ENCODE peak calls at places on chromosomes 1 and 21, in ten cellular contexts. C, S, V, Y, X, P, I, R, U and Z are unnamed samples.

GRCh38 chr1:206575165-206575893 is 36.9 kb downstream of the EIF2D start:
- DNase-seq in C (no peak), S (no peak), V (no peak), Y (peak), X (no peak), P (no peak), I (peak), R (peak), U (no peak), Z (no peak)

GRCh38 chr1:245129811-245130210 is 25.0 kb upstream of the KIF26B start:
- DNase-seq in C (no peak), S (no peak), V (no peak), Y (no peak), X (no peak), P (no peak), I (peak), R (peak), U (no peak), Z (no peak)

GRCh38 chr1:221714227-221715116 is 27.4 kb downstream of the DUSP10 start:
- DNase-seq in C (no peak), S (no peak), V (no peak), Y (no peak), X (no peak), P (no peak), I (no peak), R (no peak), U (no peak), Z (no peak)

GRCh38 chr1:224433041-224433670 is 1.4 kb downstream of the WDR26 start:
- DNase-seq in C (no peak), S (no peak), V (peak), Y (peak), X (peak), P (no peak), I (no peak), R (peak), U (no peak), Z (no peak)

GRCh38 chr1:167935252-167936067 is 1.0 kb upstream of the DCAF6 start:
- DNase-seq in C (no peak), S (no peak), V (peak), Y (peak), X (peak), P (no peak), I (peak), R (peak), U (no peak), Z (no peak)

GRCh38 chr1:47854552-47855144 is 142.5 kb downstream of the TRABD2B start:
- DNase-seq in C (no peak), S (no peak), V (no peak), Y (no peak), X (no peak), P (no peak), I (no peak), R (no peak), U (no peak), Z (no peak)

GRCh38 chr1:1073743-1074587 is at the start of gene RNF223:
- DNase-seq in C (no peak), S (no peak), V (no peak), Y (no peak), X (peak), P (peak), I (no peak), R (no peak), U (no peak), Z (no peak)

GRCh38 chr1:151540982-151541377 is 871 bp downstream of the TUFT1 start:
- DNase-seq in C (no peak), S (peak), V (no peak), Y (peak), X (no peak), P (no peak), I (no peak), R (no peak), U (no peak), Z (no peak)

GRCh38 chr1:96234299-96234698 is 487.3 kb upstream of the PTBP2 start:
- DNase-seq in C (no peak), S (no peak), V (no peak), Y (no peak), X (no peak), P (no peak), I (no peak), R (peak), U (no peak), Z (no peak)

GRCh38 chr1:99705385-99705784 is 59.5 kb downstream of the PALMD start:
- DNase-seq in C (no peak), S (no peak), V (no peak), Y (no peak), X (no peak), P (no peak), I (no peak), R (no peak), U (no peak), Z (no peak)

DNA sequence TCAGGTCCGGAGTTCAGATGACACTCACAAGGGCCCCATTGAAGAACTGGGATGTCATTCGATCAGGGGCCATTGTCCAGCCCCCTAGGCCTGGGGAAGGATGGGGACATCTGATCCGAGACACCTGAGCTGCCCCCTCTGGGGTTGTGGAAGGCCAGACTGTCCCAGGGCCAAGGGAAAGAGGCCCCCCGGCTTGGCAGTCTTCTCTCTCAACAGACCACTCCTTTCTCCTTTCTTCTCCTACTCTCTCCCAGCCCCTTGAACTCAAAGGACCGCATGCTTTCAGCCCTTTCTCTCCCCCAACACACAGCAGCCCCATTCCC is 1.1 kb downstream of the S100A1 start:
- DNase-seq in C (no peak), S (no peak), V (peak), Y (no peak), X (no peak), P (no peak), I (no peak), R (no peak), U (no peak), Z (no peak)
- TF ChIP-seq CTCF in C (no peak), S (no peak), V (no peak), Y (no peak), X (no peak), P (no peak), I (no peak), R (no peak), U (no peak), Z (no peak)

DNA sequence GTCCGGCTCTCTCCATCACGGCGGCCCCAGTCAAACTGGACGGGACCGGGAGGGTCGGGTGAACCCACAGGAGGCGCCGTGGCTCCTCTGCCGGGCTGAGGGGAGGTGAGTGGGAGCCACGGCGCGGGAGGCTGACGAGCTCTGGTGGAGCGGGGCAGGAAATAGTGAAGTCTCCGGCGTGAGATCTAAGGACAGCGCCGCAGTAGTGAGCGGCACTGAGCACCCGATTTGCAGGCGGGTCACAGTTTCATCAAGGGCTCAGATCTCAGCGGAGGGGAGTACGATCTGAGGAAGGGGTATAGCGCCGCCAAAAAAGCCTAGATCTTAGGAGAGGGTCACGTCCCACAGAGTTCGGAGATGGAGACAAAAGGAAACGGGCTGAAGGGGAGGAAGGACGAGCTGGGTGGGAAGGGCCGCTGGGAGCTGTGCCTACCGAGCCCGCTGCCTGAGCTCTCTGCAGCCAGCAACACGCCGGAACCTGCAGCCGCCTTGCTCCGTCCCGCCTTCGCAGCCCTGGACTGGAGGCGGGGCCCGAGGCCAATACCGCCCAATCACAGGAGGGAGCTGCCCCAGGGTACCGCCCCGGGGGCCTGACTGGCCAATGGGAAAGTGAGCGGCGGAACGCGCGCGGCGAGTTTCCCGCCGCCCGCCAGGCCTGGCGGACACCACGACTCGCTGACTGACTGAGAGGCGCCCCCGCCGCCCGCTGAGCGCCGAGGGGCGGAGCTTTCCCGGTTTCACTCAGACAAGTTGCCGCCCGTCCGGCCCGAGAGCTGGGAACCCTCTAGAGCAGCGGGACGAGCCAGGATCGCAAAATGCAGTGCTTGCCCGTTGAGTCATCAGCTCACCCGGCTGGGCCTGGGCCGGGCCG is 1.9 kb downstream of the SFN start:
- DNase-seq in C (peak), S (peak), V (peak), Y (peak), X (peak), P (peak), I (peak), R (peak), U (peak), Z (peak)
- TF ChIP-seq CTCF in C (no peak), S (no peak), V (no peak), Y (peak), X (peak), P (no peak), I (no peak), R (no peak), U (peak), Z (no peak)

DNA sequence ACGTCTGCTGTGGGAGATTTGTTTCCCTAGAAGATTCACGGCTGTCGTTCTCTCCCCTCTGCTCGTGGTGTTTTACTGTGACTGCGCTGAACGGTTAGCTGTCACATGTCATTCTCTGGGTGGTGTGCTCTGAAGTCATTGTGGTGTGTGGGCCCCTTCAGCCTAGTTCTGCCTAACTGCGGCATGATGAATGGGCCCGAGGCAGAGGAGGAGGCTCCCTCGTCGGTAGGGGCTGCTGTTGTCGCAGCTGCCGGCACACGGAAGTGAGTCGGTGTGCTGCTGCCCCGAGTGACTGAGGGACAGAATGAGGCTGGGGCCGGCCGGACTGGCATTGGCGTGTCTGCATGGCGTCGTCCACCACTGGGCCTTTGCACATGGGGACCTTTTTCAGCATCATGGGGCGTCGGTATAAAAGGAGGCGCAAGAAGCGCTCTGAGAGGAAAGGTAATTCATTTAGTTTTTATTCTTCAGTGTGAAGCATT is 77.9 kb downstream of the ADARB1 start:
- DNase-seq in C (peak), S (peak), V (no peak), Y (no peak), X (no peak), P (peak), I (no peak), R (no peak), U (no peak), Z (no peak)
- TF ChIP-seq CTCF in C (peak), S (no peak), V (no peak), Y (peak), X (no peak), P (no peak), I (peak), R (no peak), U (no peak), Z (no peak)

GRCh38 chr1:208288495-208288894 is 44.3 kb upstream of the PLXNA2 start:
- DNase-seq in C (no peak), S (no peak), V (no peak), Y (no peak), X (no peak), P (no peak), I (no peak), R (no peak), U (no peak), Z (no peak)
- TF ChIP-seq CTCF in C (no peak), S (no peak), V (no peak), Y (no peak), X (no peak), P (no peak), I (no peak), R (no peak), U (no peak), Z (no peak)